ENCODE peak calls at places on chromosomes 2 and 18, in ten cellular contexts. J is HepG2, W is spleen, L is Peyer's patch, Z is body of pancreas, U is right lobe of liver, E is gastrocnemius medialis, N is A549, V is adrenal gland, C is breast epithelium. F is an unnamed sample.

GRCh38 chr18:79914614-79915160 is 36.8 kb downstream of the SLC66A2 start:
- DNase-seq in C (no peak), W (peak; percentile 70), N (no peak), Z (no peak), V (peak; percentile 8), U (no peak), J (no peak), E (peak; percentile 10), L (peak; percentile 32), F (no peak)

GRCh38 chr2:175244697-175245096 is 63.2 kb upstream of the ATP5MC3 start:
- DNase-seq in J (no peak), W (no peak), C (no peak), V (no peak), Z (no peak), L (no peak), N (no peak), U (no peak), E (no peak), F (no peak)

GRCh38 chr2:33784488-33784887 is 185.4 kb upstream of the FAM98A start:
- DNase-seq in C (no peak), N (no peak), W (no peak), J (no peak), L (no peak), Z (no peak), U (no peak), V (no peak), E (no peak), F (no peak)

GRCh38 chr2:106990307-106990706 is 104.3 kb upstream of the ST6GAL2 start:
- DNase-seq in W (no peak), C (no peak), Z (no peak), N (no peak), V (no peak), E (no peak), L (no peak), U (no peak), J (no peak), F (no peak)

GRCh38 chr2:36052819-36053218 is 302.8 kb upstream of the CRIM1 start:
- DNase-seq in Z (no peak), E (no peak), C (no peak), U (no peak), L (no peak), N (no peak), W (no peak), V (no peak), J (no peak), F (no peak)

GRCh38 chr2:235433860-235434259 is 60.0 kb upstream of the AGAP1 start:
- DNase-seq in Z (peak; percentile 80), E (peak; percentile 72), W (no peak), C (no peak), L (no peak), J (peak; percentile 10), V (peak; percentile 93), N (no peak), U (peak; percentile 72), F (no peak)

GRCh38 chr2:61853086-61853847 is 593 bp downstream of the FAM161A start:
- DNase-seq in C (no peak), J (peak; percentile 64), W (no peak), V (peak; percentile 28), U (no peak), E (no peak), N (peak; percentile 79), Z (peak; percentile 76), L (no peak), F (peak; percentile 27)

GRCh38 chr2:237289134-237289533 is 124.8 kb downstream of the COL6A3 start:
- DNase-seq in V (no peak), C (no peak), U (no peak), Z (no peak), L (no peak), J (no peak), E (no peak), W (no peak), N (no peak), F (no peak)

GRCh38 chr2:64655873-64656272 is 2.2 kb upstream of the SERTAD2 start:
- DNase-seq in L (no peak), U (no peak), C (no peak), N (no peak), V (no peak), W (no peak), Z (no peak), J (no peak), E (no peak), F (no peak)

GRCh38 chr2:64652231-64653173 is 1.2 kb downstream of the SERTAD2 start:
- DNase-seq in C (no peak), V (peak; percentile 51), W (no peak), N (peak; percentile 51), L (peak; percentile 69), U (peak; percentile 77), Z (peak; percentile 49), J (peak; percentile 67), E (peak; percentile 65), F (peak; percentile 88)

GRCh38 chr2:64654993-64655666 is 1.4 kb upstream of the SERTAD2 start:
- DNase-seq in U (no peak), E (no peak), C (no peak), W (no peak), L (no peak), V (no peak), Z (no peak), N (peak; percentile 56), J (peak; percentile 42), F (peak; percentile 55)

GRCh38 chr2:64653174-64654062 is at the start of gene SERTAD2:
- DNase-seq in Z (peak; percentile 92), U (peak; percentile 91), C (peak; percentile 87), J (peak; percentile 75), V (peak; percentile 89), N (peak; percentile 82), L (peak; percentile 95), E (peak; percentile 84), W (peak; percentile 99), F (peak; percentile 88)

DNA sequence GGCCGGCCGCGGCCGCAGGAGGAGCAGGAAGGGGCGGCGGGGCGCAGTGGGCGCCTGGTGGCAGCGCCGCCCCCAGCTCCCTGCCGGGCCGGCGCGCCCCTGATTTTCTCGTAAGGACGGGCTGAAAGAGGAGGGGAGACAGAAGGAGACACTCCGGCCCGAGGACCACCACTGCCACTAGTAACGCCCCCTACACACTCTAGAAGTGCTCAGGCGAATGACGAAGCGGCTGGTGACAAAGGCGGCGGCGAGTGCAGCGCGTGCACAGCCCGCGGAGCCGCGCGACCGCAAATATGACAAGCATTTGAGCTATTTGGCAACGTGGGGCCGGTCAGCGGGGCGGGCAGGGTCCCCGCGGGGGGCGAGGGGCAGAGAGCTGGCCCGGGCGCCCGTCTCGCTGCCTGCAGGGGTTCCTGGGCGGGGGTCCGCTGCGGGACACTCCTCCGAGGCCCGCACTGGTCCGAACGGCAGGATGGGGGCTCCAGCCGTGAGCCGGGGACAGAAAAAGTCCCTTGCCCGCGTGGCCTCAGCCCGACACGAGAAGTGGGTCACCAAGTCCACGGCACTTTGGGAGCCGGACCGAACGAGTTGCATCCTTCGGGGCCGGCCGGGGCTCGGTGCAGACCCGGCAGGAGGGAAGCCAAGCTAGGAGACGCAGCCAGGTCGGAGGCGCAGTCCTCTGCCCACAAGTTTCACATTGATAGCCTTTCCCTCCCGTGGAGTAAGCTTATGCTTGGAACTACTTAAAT is 524 bp upstream of the SERTAD2 start:
- DNase-seq in E (peak; percentile 77), U (peak; percentile 79), N (peak; percentile 62), W (peak; percentile 95), J (peak; percentile 87), V (peak; percentile 88), C (peak; percentile 74), L (no peak), Z (peak; percentile 85), F (peak; percentile 88)
- TF ChIP-seq POLR2A in E (peak; percentile 97), U (peak; percentile 97), N (peak; percentile 74), W (peak; percentile 41), J (peak; percentile 88), V (peak; percentile 91), C (peak; percentile 73), L (peak; percentile 69), Z (peak; percentile 93), F (peak; percentile 92)

GRCh38 chr2:134917958-134918517 is 584 bp upstream of the CCNT2 start:
- DNase-seq in Z (no peak), W (peak; percentile 98), U (no peak), V (peak; percentile 91), L (no peak), N (no peak), J (no peak), C (no peak), E (no peak), F (no peak)
- TF ChIP-seq POLR2A in Z (peak; percentile 95), W (no peak), U (peak; percentile 97), V (peak; percentile 86), L (peak; percentile 89), N (peak; percentile 89), J (peak; percentile 95), C (peak; percentile 30), E (peak; percentile 72), F (peak; percentile 74)

DNA sequence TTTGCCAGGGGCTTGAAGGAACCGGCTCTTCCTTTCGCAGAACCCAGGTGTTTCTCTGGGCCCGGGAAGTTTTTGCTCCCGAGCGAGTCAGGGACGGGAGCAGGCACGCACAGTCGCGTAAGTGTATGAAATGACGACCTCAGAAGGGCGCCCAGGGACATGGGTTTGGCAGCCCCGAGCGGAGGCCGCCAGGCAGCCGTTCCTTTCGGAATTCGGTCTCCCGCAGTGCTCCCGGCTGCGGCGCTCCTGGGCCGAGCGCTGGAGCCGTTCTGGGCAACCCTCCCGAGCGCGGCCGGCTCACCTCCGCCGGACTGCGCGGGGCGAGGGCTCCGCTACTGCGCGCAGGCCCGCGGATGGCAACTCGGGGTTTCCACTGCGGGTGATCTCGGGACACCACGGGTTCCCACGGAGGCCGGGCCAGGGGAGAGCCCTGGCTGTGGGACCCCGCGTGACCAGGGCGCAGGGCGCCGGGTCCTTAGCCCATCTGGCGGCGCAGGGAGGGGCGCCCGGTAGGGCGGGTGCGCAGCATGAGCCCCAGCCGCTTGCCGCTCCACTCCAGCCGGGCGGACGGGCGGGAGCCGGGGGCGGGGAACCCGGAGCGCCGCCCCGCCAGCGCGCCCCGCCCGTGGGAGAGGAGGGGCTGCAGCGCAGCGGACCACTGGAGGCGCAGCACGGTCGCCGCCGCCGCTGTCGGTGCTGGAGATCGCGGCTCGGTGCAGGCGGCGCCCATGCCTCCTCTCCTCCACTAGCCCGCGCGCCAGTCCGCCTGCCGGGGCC is at the start of gene OSBPL6:
- DNase-seq in W (peak; percentile 85), C (peak; percentile 80), N (peak; percentile 56), V (peak; percentile 66), J (peak; percentile 28), Z (peak; percentile 83), U (peak; percentile 90), L (peak; percentile 91), E (peak; percentile 88), F (peak; percentile 89)
- TF ChIP-seq POLR2A in W (no peak), C (no peak), N (peak; percentile 70), V (peak; percentile 12), J (no peak), Z (peak; percentile 77), U (peak; percentile 91), L (peak; percentile 62), E (peak; percentile 91), F (peak; percentile 44)

DNA sequence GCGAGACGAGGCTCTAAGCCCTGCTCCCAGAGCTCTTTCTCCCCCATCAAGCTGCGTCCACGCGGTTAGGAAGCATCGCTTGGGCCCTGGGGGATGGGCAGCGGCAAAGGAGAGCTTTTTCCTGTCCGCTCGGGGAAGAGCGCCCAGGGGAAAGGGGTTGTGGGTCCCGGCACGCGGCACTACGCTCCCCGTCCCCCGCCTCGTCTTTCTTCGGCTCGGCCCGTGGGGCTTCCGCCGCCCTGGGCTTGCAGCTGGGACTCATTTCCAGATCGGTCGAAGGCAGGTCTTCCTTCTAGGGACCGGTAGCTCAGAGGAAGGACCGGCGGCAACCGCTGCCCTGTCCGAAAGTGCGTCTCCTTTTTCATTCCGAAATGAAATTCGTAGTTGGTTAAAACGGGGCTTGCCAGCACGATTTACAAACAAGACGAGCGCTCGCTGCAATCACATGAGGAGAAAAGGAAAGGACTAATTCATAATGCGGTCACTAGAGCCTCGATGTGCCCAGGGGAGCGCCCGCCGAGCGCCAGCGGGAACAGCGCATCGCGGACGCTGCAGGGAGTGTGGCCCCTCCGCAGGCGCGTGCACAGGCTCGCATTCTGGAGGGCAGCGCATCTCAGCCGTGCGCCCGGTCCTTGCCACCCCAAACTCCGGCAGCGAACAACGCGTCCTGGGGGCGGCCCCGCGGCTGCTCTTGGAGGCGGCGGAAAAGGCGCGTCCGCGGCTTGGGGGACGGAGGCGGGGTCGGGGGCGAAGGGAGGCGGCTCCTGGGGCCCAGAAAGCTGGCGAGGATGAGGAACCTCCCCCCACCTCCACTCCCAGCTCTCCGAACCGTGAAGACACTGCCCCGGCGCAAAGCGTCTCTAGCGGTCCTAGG is 3.6 kb upstream of the ITPRIPL1 start:
- DNase-seq in E (no peak), L (peak; percentile 62), C (no peak), W (peak; percentile 94), N (peak; percentile 55), U (no peak), J (peak; percentile 14), V (no peak), Z (peak; percentile 20), F (peak; percentile 65)
- TF ChIP-seq POLR2A in E (no peak), L (peak; percentile 26), C (no peak), W (no peak), N (peak; percentile 43), U (no peak), J (no peak), V (no peak), Z (no peak), F (no peak)

F was measured in erythroblast.